ENCODE peak calls at places on chromosomes 16 and 17, in five cellular contexts. P, I, X, V and J are unnamed samples. For H3K4me1, the result is how much of the 10 kb centered on the place peaks cover.

GRCh38 chr17:80125656-80126448 is 21.1 kb downstream of the EIF4A3 start:
- DNase-seq in X (no peak), I (no peak), V (no peak), P (peak), J (no peak)

GRCh38 chr16:10114411-10114810 is 67.8 kb downstream of the GRIN2A start:
- DNase-seq in P (no peak), I (no peak), V (no peak), X (no peak), J (no peak)

GRCh38 chr17:48127371-48128051 is 19.9 kb downstream of the SNX11 start:
- DNase-seq in P (no peak), V (no peak), I (no peak), X (no peak), J (no peak)

GRCh38 chr16:73176577-73177013 is 128.7 kb upstream of the ZFHX3 start:
- DNase-seq in P (no peak), X (no peak), V (no peak), I (no peak), J (peak)

GRCh38 chr16:31695667-31696066 is 168.0 kb downstream of the AHSP start:
- DNase-seq in V (no peak), X (no peak), I (no peak), P (no peak), J (peak)

GRCh38 chr17:6045621-6046357 is 24.4 kb upstream of the WSCD1 start:
- DNase-seq in X (no peak), V (no peak), I (no peak), P (no peak), J (no peak)

GRCh38 chr17:49508061-49508865 is 13.2 kb downstream of the NGFR start:
- DNase-seq in I (no peak), V (peak), X (peak), P (no peak), J (no peak)

GRCh38 chr17:10737786-10738185 is 8.0 kb upstream of the TMEM220 start:
- DNase-seq in I (no peak), X (no peak), P (no peak), V (peak), J (peak)

GRCh38 chr17:38341035-38341721 is 2.6 kb downstream of the GPR179 start:
- DNase-seq in I (no peak), P (peak), V (peak), X (peak), J (peak)

GRCh38 chr17:17041018-17041521 is 1.2 kb upstream of the MPRIP start:
- DNase-seq in I (peak), V (no peak), X (no peak), P (no peak), J (peak)

GRCh38 chr16:14179116-14179515 is 108.0 kb downstream of the MRTFB start:
- DNase-seq in I (no peak), P (no peak), X (no peak), V (no peak), J (no peak)

GRCh38 chr17:53950858-53951250 is 128.1 kb downstream of the KIF2B start:
- DNase-seq in X (no peak), I (no peak), V (no peak), P (no peak), J (no peak)

GRCh38 chr17:47967607-47968252 is 3.2 kb upstream of the CDK5RAP3 start:
- DNase-seq in P (peak), X (no peak), I (no peak), V (no peak), J (peak)

GRCh38 chr17:29933379-29933778 is 3.4 kb upstream of the SSH2 start:
- DNase-seq in X (no peak), I (no peak), P (no peak), V (peak), J (peak)

GRCh38 chr16:29678691-29679267 is at the start of gene QPRT:
- DNase-seq in V (peak), P (no peak), I (no peak), X (peak), J (peak)

GRCh38 chr16:68229431-68230175 is 6.3 kb downstream of the ESRP2 start:
- DNase-seq in X (peak), P (peak), V (peak), I (peak), J (peak)

GRCh38 chr17:35537569-35538209 is at the start of gene SLFN12L:
- DNase-seq in I (no peak), V (no peak), X (no peak), P (no peak), J (peak)

GRCh38 chr16:2285731-2286191 is 17.8 kb upstream of the RNPS1 start:
- DNase-seq in X (no peak), V (no peak), I (no peak), P (no peak), J (no peak)

GRCh38 chr17:41792835-41793748 is 6.6 kb upstream of the JUP start:
- DNase-seq in I (no peak), V (peak), P (peak), X (peak), J (peak)

GRCh38 chr17:48603959-48604769 is 622 bp downstream of the HOXB6 start:
- DNase-seq in P (no peak), X (no peak), I (no peak), V (peak), J (no peak)

GRCh38 chr16:56741399-56741798 is 11.5 kb downstream of the NUP93 start:
- DNase-seq in P (no peak), I (no peak), V (no peak), X (no peak), J (no peak)

GRCh38 chr17:40615295-40615988 is 32.2 kb downstream of the SMARCE1 start:
- DNase-seq in V (peak), X (peak), P (peak), I (no peak), J (peak)

GRCh38 chr17:16937431-16937830 is 34.5 kb downstream of the TNFRSF13B start:
- DNase-seq in X (no peak), V (no peak), I (no peak), P (peak), J (no peak)

GRCh38 chr17:59812139-59812538 is 80.6 kb downstream of the TUBD1 start:
- DNase-seq in I (no peak), X (no peak), P (no peak), V (no peak), J (no peak)

GRCh38 chr17:43380307-43380706 is 18.5 kb upstream of the ARL4D start:
- DNase-seq in P (no peak), I (no peak), X (no peak), V (no peak), J (no peak)

GRCh38 chr17:75367312-75367711 is 38.2 kb downstream of the GRB2 start:
- DNase-seq in X (no peak), I (no peak), P (no peak), V (no peak), J (no peak)
- H3K27ac ChIP-seq in X (no peak), I (no peak), P (no peak), V (no peak), J (no peak)

GRCh38 chr16:4086153-4086552 is 30.1 kb downstream of the ADCY9 start:
- DNase-seq in V (no peak), P (no peak), X (no peak), I (peak), J (no peak)
- H3K4me1 ChIP-seq in V (under half), P (half or more), X (under half), I (half or more), J (under half)

DNA sequence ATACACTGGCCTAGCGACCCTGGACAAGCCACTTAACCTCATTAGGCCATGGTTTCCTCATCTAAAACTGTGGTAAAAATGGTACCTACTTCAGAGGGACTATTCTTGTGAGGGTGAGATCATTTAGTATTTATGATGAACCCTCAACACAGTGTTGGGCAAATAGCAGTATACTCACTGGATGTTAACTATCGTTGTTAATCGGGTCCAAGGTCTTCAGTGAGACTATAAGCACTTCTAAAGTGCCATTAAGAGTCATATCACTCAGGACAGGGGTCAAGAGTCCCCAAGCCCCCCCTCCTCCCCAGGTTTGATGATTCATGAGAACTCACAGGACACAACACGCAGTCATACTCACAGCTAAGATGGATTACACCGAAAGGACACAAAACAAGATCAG is 11.0 kb downstream of the TK2 start:
- DNase-seq in X (no peak), I (no peak), V (no peak), P (no peak), J (peak)
- H3K27ac ChIP-seq in X (no peak), I (no peak), V (no peak), P (no peak), J (peak)

DNA sequence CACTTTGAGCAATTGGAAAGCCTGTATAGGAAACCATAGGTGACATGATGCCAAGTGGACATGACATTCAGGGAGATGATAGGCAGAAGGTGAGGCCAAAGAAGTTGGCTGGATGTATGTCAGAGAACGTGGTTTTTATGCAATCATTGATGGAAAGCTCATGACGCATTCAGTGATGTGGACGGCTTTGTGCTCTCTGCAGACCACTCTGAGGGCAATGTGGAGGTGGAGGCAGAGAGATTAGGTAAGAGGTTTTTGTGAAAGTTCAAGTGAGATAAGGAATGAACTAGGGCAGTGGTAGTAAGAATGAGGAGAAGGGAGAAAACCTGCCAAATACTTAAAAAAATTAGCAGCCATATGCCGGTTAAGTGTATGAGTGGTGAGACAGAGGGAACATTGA is 99.0 kb downstream of the PRKCA start:
- DNase-seq in X (no peak), V (no peak), P (no peak), I (no peak), J (no peak)
- H3K4me1 ChIP-seq in X (under half), V (under half), P (half or more), I (under half), J (under half)

DNA sequence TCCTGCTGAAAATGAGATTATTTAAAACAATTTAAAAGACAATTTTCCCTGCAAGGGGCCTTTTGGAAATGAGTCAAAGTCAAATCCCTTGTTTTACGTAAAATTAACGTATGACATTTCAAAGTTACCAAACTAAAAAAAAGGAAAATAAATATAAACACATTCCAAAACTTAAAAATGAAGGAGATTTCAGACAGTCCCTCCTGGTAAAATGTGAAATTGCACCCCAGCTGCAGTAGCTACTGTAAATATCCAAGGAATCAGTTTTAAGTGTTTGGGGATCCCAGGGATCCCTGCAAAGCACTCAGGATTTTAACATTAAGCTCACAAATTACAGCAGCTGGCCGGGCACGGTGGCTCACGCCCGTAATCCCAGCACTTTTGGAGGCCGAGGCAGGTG is 63.3 kb downstream of the NXN start:
- DNase-seq in I (no peak), V (no peak), P (no peak), X (no peak), J (no peak)
- H3K27ac ChIP-seq in I (no peak), V (peak), P (peak), X (no peak), J (no peak)

DNA sequence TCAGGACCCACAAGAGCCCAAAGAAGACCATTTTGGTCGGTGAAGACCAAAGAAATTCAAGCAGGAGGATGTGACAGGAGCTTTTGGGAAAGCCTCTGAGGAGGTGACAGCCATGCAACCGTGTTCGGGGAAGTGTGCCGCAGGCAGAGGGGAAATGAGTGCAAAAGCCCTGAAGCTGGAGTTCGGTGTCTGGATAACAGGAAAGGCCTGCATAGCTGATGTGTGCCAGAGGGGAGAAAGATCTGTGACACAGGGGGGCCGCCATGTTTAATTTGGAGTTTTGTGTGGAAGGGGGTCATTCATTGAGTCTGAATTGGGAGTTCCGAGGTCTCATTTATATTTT is 870 bp upstream of the ZC3H7A start:
- DNase-seq in I (no peak), V (no peak), X (peak), P (no peak), J (peak)
- H3K4me1 ChIP-seq in I (under half), V (under half), X (under half), P (half or more), J (under half)

GRCh38 chr16:85924675-85925074 is 25.7 kb downstream of the IRF8 start:
- DNase-seq in P (no peak), V (no peak), X (no peak), I (no peak), J (no peak)
- H3K27ac ChIP-seq in P (peak), V (no peak), X (no peak), I (no peak), J (no peak)